ENCODE peak calls at places on chromosome 5, in nine cellular contexts. U is WERI-Rb-1, Y is cardiac fibroblast, K is adrenal gland, G is gastrocnemius medialis, J is cardiac muscle cell, Z is fibroblast of mammary gland, O is left lung, Q is Panc1. V is an unnamed sample.

GRCh38 chr5:19987594-19988345 is at the start of gene CDH18:
- DNase-seq in U (peak), Y (peak), K (peak), G (peak), J (peak), Z (peak), O (peak), Q (no peak), V (peak)

GRCh38 chr5:169344629-169345028 is 43.7 kb upstream of the SLIT3 start:
- DNase-seq in U (no peak), Y (peak), K (no peak), G (peak), J (no peak), Z (no peak), O (no peak), Q (no peak), V (peak)

GRCh38 chr5:16871746-16872339 is 64.2 kb downstream of the MYO10 start:
- DNase-seq in U (no peak), Y (peak), K (no peak), G (no peak), J (no peak), Z (peak), O (no peak), Q (no peak), V (peak)

GRCh38 chr5:149372932-149373331 is 6.2 kb downstream of the IL17B start:
- DNase-seq in U (no peak), Y (no peak), K (peak), G (no peak), J (no peak), Z (no peak), O (no peak), Q (no peak), V (no peak)

GRCh38 chr5:153711755-153712154 is 221.3 kb downstream of the GRIA1 start:
- DNase-seq in U (no peak), Y (peak), K (no peak), G (no peak), J (no peak), Z (peak), O (no peak), Q (no peak), V (no peak)

GRCh38 chr5:106097308-106097707 is 1573.4 kb downstream of the EFNA5 start:
- DNase-seq in U (no peak), Y (peak), K (no peak), G (no peak), J (no peak), Z (peak), O (no peak), Q (no peak), V (no peak)

GRCh38 chr5:136216230-136216629 is 23.3 kb upstream of the SMIM32 start:
- DNase-seq in U (no peak), Y (no peak), K (no peak), G (no peak), J (no peak), Z (no peak), O (no peak), Q (no peak), V (no peak)

GRCh38 chr5:131974956-131975726 is 29.7 kb upstream of the MEIKIN start:
- DNase-seq in U (no peak), Y (no peak), K (peak), G (no peak), J (no peak), Z (no peak), O (no peak), Q (no peak), V (no peak)

GRCh38 chr5:1555011-1555807 is 31.4 kb upstream of the LPCAT1 start:
- DNase-seq in U (no peak), Y (peak), K (peak), G (no peak), J (no peak), Z (no peak), O (peak), Q (peak), V (peak)

GRCh38 chr5:167699434-167699833 is 592.0 kb upstream of the WWC1 start:
- DNase-seq in U (no peak), Y (peak), K (no peak), G (no peak), J (peak), Z (peak), O (no peak), Q (peak), V (peak)

GRCh38 chr5:74361406-74362358 is 278.8 kb downstream of the ENC1 start:
- DNase-seq in U (no peak), Y (no peak), K (no peak), G (no peak), J (no peak), Z (no peak), O (no peak), Q (no peak), V (no peak)

GRCh38 chr5:173001229-173001841 is 17.8 kb downstream of the ATP6V0E1 start:
- DNase-seq in U (no peak), Y (no peak), K (peak), G (no peak), J (no peak), Z (no peak), O (no peak), Q (no peak), V (no peak)

GRCh38 chr5:116004248-116004647 is 28.0 kb upstream of the ARL14EPL start:
- DNase-seq in U (no peak), Y (no peak), K (no peak), G (no peak), J (no peak), Z (no peak), O (no peak), Q (no peak), V (no peak)

GRCh38 chr5:116002116-116002906 is 30.0 kb upstream of the ARL14EPL start:
- DNase-seq in U (no peak), Y (peak), K (no peak), G (no peak), J (no peak), Z (peak), O (no peak), Q (no peak), V (no peak)
- TF ChIP-seq CTCF in U (no peak), Y (no peak), K (no peak), G (no peak), J (no peak), Z (no peak), O (no peak), Q (no peak), V (no peak)

GRCh38 chr5:64942460-64942859 is 173.7 kb downstream of the CWC27 start:
- DNase-seq in U (no peak), Y (no peak), K (no peak), G (no peak), J (no peak), Z (no peak), O (no peak), Q (no peak), V (no peak)

GRCh38 chr5:64944868-64945267 is 176.1 kb downstream of the CWC27 start:
- DNase-seq in U (no peak), Y (no peak), K (no peak), G (no peak), J (no peak), Z (no peak), O (no peak), Q (no peak), V (no peak)

GRCh38 chr5:64939772-64940510 is 171.2 kb downstream of the CWC27 start:
- DNase-seq in U (no peak), Y (peak), K (no peak), G (no peak), J (no peak), Z (peak), O (peak), Q (no peak), V (peak)
- H3K4me3 ChIP-seq in U (no peak), Y (no peak), K (no peak), G (no peak), J (no peak), Z (no peak), O (no peak), Q (no peak), V (no peak)

GRCh38 chr5:75438722-75439121 is 72.7 kb downstream of the CERT1 start:
- DNase-seq in U (no peak), Y (no peak), K (no peak), G (no peak), J (no peak), Z (no peak), O (no peak), Q (no peak), V (no peak)
- TF ChIP-seq CTCF in U (no peak), Y (no peak), K (peak), G (no peak), J (no peak), Z (peak), O (no peak), Q (no peak), V (no peak)

GRCh38 chr5:5014836-5015235 is 125.3 kb upstream of the ADAMTS16 start:
- DNase-seq in U (no peak), Y (peak), K (no peak), G (no peak), J (no peak), Z (peak), O (no peak), Q (no peak), V (peak)
- H3K4me3 ChIP-seq in U (no peak), Y (no peak), K (no peak), G (no peak), J (no peak), Z (no peak), O (no peak), Q (no peak), V (no peak)

GRCh38 chr5:178068293-178068692 is 45.0 kb upstream of the N4BP3 start:
- DNase-seq in U (no peak), Y (no peak), K (no peak), G (no peak), J (no peak), Z (no peak), O (no peak), Q (no peak), V (no peak)

GRCh38 chr5:178072749-178073148 is 40.6 kb upstream of the N4BP3 start:
- DNase-seq in U (no peak), Y (no peak), K (no peak), G (no peak), J (no peak), Z (no peak), O (no peak), Q (no peak), V (no peak)

GRCh38 chr5:178071108-178071507 is 42.2 kb upstream of the N4BP3 start:
- DNase-seq in U (no peak), Y (no peak), K (no peak), G (no peak), J (no peak), Z (no peak), O (no peak), Q (no peak), V (no peak)

GRCh38 chr5:178067705-178068104 is 45.6 kb upstream of the N4BP3 start:
- DNase-seq in U (no peak), Y (no peak), K (no peak), G (no peak), J (no peak), Z (no peak), O (no peak), Q (no peak), V (no peak)

GRCh38 chr5:178069909-178070308 is 43.4 kb upstream of the N4BP3 start:
- DNase-seq in U (peak), Y (peak), K (no peak), G (no peak), J (peak), Z (peak), O (no peak), Q (no peak), V (no peak)
- TF ChIP-seq CTCF in U (peak), Y (peak), K (no peak), G (no peak), J (peak), Z (peak), O (no peak), Q (peak), V (peak)

GRCh38 chr5:15496886-15497285 is 3.1 kb upstream of the FBXL7 start:
- DNase-seq in U (no peak), Y (no peak), K (no peak), G (no peak), J (no peak), Z (no peak), O (no peak), Q (no peak), V (no peak)
- H3K4me3 ChIP-seq in U (no peak), Y (no peak), K (no peak), G (no peak), J (no peak), Z (no peak), O (no peak), Q (no peak), V (no peak)